ENCODE peak calls at places on chromosomes 3 and 15, in ten cellular contexts. One of them, this sample, is unnamed.

GRCh38 chr3:138451595-138452162 is 17.3 kb downstream of the ESYT3 start:
- DNase-seq in hypothalamus: no peak
- DNase-seq in MCF 10A: no peak
- DNase-seq in RPMI7951: no peak
- DNase-seq in IMR-90: no peak
- DNase-seq in activated naive CD4-positive, alpha-beta T cell treated with anti-CD3 and anti-CD28 coated beads, Interleukin-2, amount 10 ng/mL, durations not matched to agents 7 days and 5 days: no peak
- DNase-seq in kidney: no peak
- DNase-seq in AG04450: no peak
- DNase-seq in activated CD4-positive, alpha-beta T cell treated with anti-CD3 and anti-CD28 coated beads for 1 hour: no peak
- DNase-seq in activated gamma-delta T cell treated with anti-CD3 and anti-CD28 coated beads, Interleukin-2, amount 50 U/mL, for 16 hours: no peak
- DNase-seq in this sample: peak

GRCh38 chr3:72413228-72413627 is 435.0 kb downstream of the SHQ1 start:
- DNase-seq in RPMI7951: peak
- DNase-seq in IMR-90: peak
- DNase-seq in activated gamma-delta T cell treated with anti-CD3 and anti-CD28 coated beads, Interleukin-2, amount 50 U/mL, for 16 hours: no peak
- DNase-seq in MCF 10A: no peak
- DNase-seq in activated CD4-positive, alpha-beta T cell treated with anti-CD3 and anti-CD28 coated beads for 1 hour: no peak
- DNase-seq in activated naive CD4-positive, alpha-beta T cell treated with anti-CD3 and anti-CD28 coated beads, Interleukin-2, amount 10 ng/mL, durations not matched to agents 7 days and 5 days: no peak
- DNase-seq in kidney: no peak
- DNase-seq in AG04450: no peak
- DNase-seq in hypothalamus: no peak
- DNase-seq in this sample: no peak

GRCh38 chr3:39978293-39978692 is 168.9 kb downstream of the MYRIP start:
- DNase-seq in IMR-90: no peak
- DNase-seq in activated naive CD4-positive, alpha-beta T cell treated with anti-CD3 and anti-CD28 coated beads, Interleukin-2, amount 10 ng/mL, durations not matched to agents 7 days and 5 days: no peak
- DNase-seq in kidney: no peak
- DNase-seq in AG04450: no peak
- DNase-seq in RPMI7951: no peak
- DNase-seq in activated gamma-delta T cell treated with anti-CD3 and anti-CD28 coated beads, Interleukin-2, amount 50 U/mL, for 16 hours: no peak
- DNase-seq in hypothalamus: no peak
- DNase-seq in activated CD4-positive, alpha-beta T cell treated with anti-CD3 and anti-CD28 coated beads for 1 hour: no peak
- DNase-seq in MCF 10A: no peak
- DNase-seq in this sample: no peak

GRCh38 chr15:55823191-55823670 is 80.3 kb upstream of the PRTG start:
- DNase-seq in MCF 10A: peak
- DNase-seq in AG04450: peak
- DNase-seq in hypothalamus: no peak
- DNase-seq in activated naive CD4-positive, alpha-beta T cell treated with anti-CD3 and anti-CD28 coated beads, Interleukin-2, amount 10 ng/mL, durations not matched to agents 7 days and 5 days: no peak
- DNase-seq in kidney: no peak
- DNase-seq in RPMI7951: peak
- DNase-seq in activated gamma-delta T cell treated with anti-CD3 and anti-CD28 coated beads, Interleukin-2, amount 50 U/mL, for 16 hours: no peak
- DNase-seq in IMR-90: peak
- DNase-seq in activated CD4-positive, alpha-beta T cell treated with anti-CD3 and anti-CD28 coated beads for 1 hour: no peak
- DNase-seq in this sample: no peak

GRCh38 chr3:63654246-63654645 is 1.8 kb downstream of the SNTN start:
- DNase-seq in activated gamma-delta T cell treated with anti-CD3 and anti-CD28 coated beads, Interleukin-2, amount 50 U/mL, for 16 hours: no peak
- DNase-seq in MCF 10A: no peak
- DNase-seq in hypothalamus: no peak
- DNase-seq in IMR-90: peak
- DNase-seq in AG04450: no peak
- DNase-seq in activated CD4-positive, alpha-beta T cell treated with anti-CD3 and anti-CD28 coated beads for 1 hour: no peak
- DNase-seq in kidney: no peak
- DNase-seq in RPMI7951: peak
- DNase-seq in activated naive CD4-positive, alpha-beta T cell treated with anti-CD3 and anti-CD28 coated beads, Interleukin-2, amount 10 ng/mL, durations not matched to agents 7 days and 5 days: no peak
- DNase-seq in this sample: no peak

GRCh38 chr15:58742022-58742421 is 7.5 kb downstream of the ADAM10 start:
- DNase-seq in activated gamma-delta T cell treated with anti-CD3 and anti-CD28 coated beads, Interleukin-2, amount 50 U/mL, for 16 hours: no peak
- DNase-seq in hypothalamus: no peak
- DNase-seq in activated CD4-positive, alpha-beta T cell treated with anti-CD3 and anti-CD28 coated beads for 1 hour: no peak
- DNase-seq in RPMI7951: no peak
- DNase-seq in AG04450: no peak
- DNase-seq in activated naive CD4-positive, alpha-beta T cell treated with anti-CD3 and anti-CD28 coated beads, Interleukin-2, amount 10 ng/mL, durations not matched to agents 7 days and 5 days: no peak
- DNase-seq in kidney: no peak
- DNase-seq in MCF 10A: no peak
- DNase-seq in IMR-90: peak
- DNase-seq in this sample: no peak

GRCh38 chr3:50333744-50334328 is 5.8 kb upstream of the TUSC2 start:
- DNase-seq in RPMI7951: peak
- DNase-seq in activated gamma-delta T cell treated with anti-CD3 and anti-CD28 coated beads, Interleukin-2, amount 50 U/mL, for 16 hours: no peak
- DNase-seq in MCF 10A: no peak
- DNase-seq in hypothalamus: no peak
- DNase-seq in kidney: no peak
- DNase-seq in activated naive CD4-positive, alpha-beta T cell treated with anti-CD3 and anti-CD28 coated beads, Interleukin-2, amount 10 ng/mL, durations not matched to agents 7 days and 5 days: no peak
- DNase-seq in activated CD4-positive, alpha-beta T cell treated with anti-CD3 and anti-CD28 coated beads for 1 hour: no peak
- DNase-seq in AG04450: no peak
- DNase-seq in IMR-90: peak
- DNase-seq in this sample: no peak

GRCh38 chr3:15099364-15100098 is 583 bp upstream of the RBSN start:
- DNase-seq in RPMI7951: peak
- DNase-seq in IMR-90: no peak
- DNase-seq in activated naive CD4-positive, alpha-beta T cell treated with anti-CD3 and anti-CD28 coated beads, Interleukin-2, amount 10 ng/mL, durations not matched to agents 7 days and 5 days: peak
- DNase-seq in activated gamma-delta T cell treated with anti-CD3 and anti-CD28 coated beads, Interleukin-2, amount 50 U/mL, for 16 hours: no peak
- DNase-seq in hypothalamus: no peak
- DNase-seq in MCF 10A: no peak
- DNase-seq in activated CD4-positive, alpha-beta T cell treated with anti-CD3 and anti-CD28 coated beads for 1 hour: no peak
- DNase-seq in AG04450: no peak
- DNase-seq in kidney: no peak
- DNase-seq in this sample: no peak

GRCh38 chr15:77425104-77425503 is 4.4 kb downstream of the HMG20A start:
- DNase-seq in MCF 10A: no peak
- DNase-seq in hypothalamus: no peak
- DNase-seq in RPMI7951: no peak
- DNase-seq in activated naive CD4-positive, alpha-beta T cell treated with anti-CD3 and anti-CD28 coated beads, Interleukin-2, amount 10 ng/mL, durations not matched to agents 7 days and 5 days: no peak
- DNase-seq in activated CD4-positive, alpha-beta T cell treated with anti-CD3 and anti-CD28 coated beads for 1 hour: no peak
- DNase-seq in kidney: no peak
- DNase-seq in activated gamma-delta T cell treated with anti-CD3 and anti-CD28 coated beads, Interleukin-2, amount 50 U/mL, for 16 hours: no peak
- DNase-seq in IMR-90: no peak
- DNase-seq in AG04450: no peak
- DNase-seq in this sample: no peak

GRCh38 chr15:40245666-40246065 is 6.8 kb downstream of the PAK6 start:
- DNase-seq in RPMI7951: no peak
- DNase-seq in IMR-90: no peak
- DNase-seq in activated naive CD4-positive, alpha-beta T cell treated with anti-CD3 and anti-CD28 coated beads, Interleukin-2, amount 10 ng/mL, durations not matched to agents 7 days and 5 days: peak
- DNase-seq in hypothalamus: no peak
- DNase-seq in kidney: no peak
- DNase-seq in AG04450: no peak
- DNase-seq in activated CD4-positive, alpha-beta T cell treated with anti-CD3 and anti-CD28 coated beads for 1 hour: no peak
- DNase-seq in activated gamma-delta T cell treated with anti-CD3 and anti-CD28 coated beads, Interleukin-2, amount 50 U/mL, for 16 hours: no peak
- DNase-seq in MCF 10A: no peak
- DNase-seq in this sample: no peak

GRCh38 chr3:50161320-50161719 is 6.2 kb downstream of the SEMA3F start:
- DNase-seq in MCF 10A: peak
- DNase-seq in activated gamma-delta T cell treated with anti-CD3 and anti-CD28 coated beads, Interleukin-2, amount 50 U/mL, for 16 hours: no peak
- DNase-seq in activated naive CD4-positive, alpha-beta T cell treated with anti-CD3 and anti-CD28 coated beads, Interleukin-2, amount 10 ng/mL, durations not matched to agents 7 days and 5 days: no peak
- DNase-seq in RPMI7951: no peak
- DNase-seq in IMR-90: no peak
- DNase-seq in AG04450: no peak
- DNase-seq in kidney: no peak
- DNase-seq in hypothalamus: no peak
- DNase-seq in activated CD4-positive, alpha-beta T cell treated with anti-CD3 and anti-CD28 coated beads for 1 hour: no peak
- DNase-seq in this sample: peak

GRCh38 chr15:74240002-74240568 is 4.0 kb downstream of the CCDC33 start:
- DNase-seq in activated gamma-delta T cell treated with anti-CD3 and anti-CD28 coated beads, Interleukin-2, amount 50 U/mL, for 16 hours: no peak
- DNase-seq in RPMI7951: peak
- DNase-seq in kidney: peak
- DNase-seq in IMR-90: peak
- DNase-seq in AG04450: no peak
- DNase-seq in activated CD4-positive, alpha-beta T cell treated with anti-CD3 and anti-CD28 coated beads for 1 hour: no peak
- DNase-seq in activated naive CD4-positive, alpha-beta T cell treated with anti-CD3 and anti-CD28 coated beads, Interleukin-2, amount 10 ng/mL, durations not matched to agents 7 days and 5 days: no peak
- DNase-seq in hypothalamus: peak
- DNase-seq in MCF 10A: peak
- DNase-seq in this sample: no peak

GRCh38 chr15:67761343-67761742 is 64.0 kb upstream of the SKOR1 start:
- DNase-seq in AG04450: no peak
- DNase-seq in MCF 10A: no peak
- DNase-seq in activated CD4-positive, alpha-beta T cell treated with anti-CD3 and anti-CD28 coated beads for 1 hour: no peak
- DNase-seq in RPMI7951: no peak
- DNase-seq in kidney: no peak
- DNase-seq in hypothalamus: no peak
- DNase-seq in activated gamma-delta T cell treated with anti-CD3 and anti-CD28 coated beads, Interleukin-2, amount 50 U/mL, for 16 hours: no peak
- DNase-seq in IMR-90: no peak
- DNase-seq in activated naive CD4-positive, alpha-beta T cell treated with anti-CD3 and anti-CD28 coated beads, Interleukin-2, amount 10 ng/mL, durations not matched to agents 7 days and 5 days: no peak
- DNase-seq in this sample: no peak

GRCh38 chr3:161137260-161137659 is 32.1 kb upstream of the B3GALNT1 start:
- DNase-seq in hypothalamus: no peak
- DNase-seq in RPMI7951: no peak
- DNase-seq in IMR-90: no peak
- DNase-seq in activated gamma-delta T cell treated with anti-CD3 and anti-CD28 coated beads, Interleukin-2, amount 50 U/mL, for 16 hours: no peak
- DNase-seq in kidney: no peak
- DNase-seq in activated naive CD4-positive, alpha-beta T cell treated with anti-CD3 and anti-CD28 coated beads, Interleukin-2, amount 10 ng/mL, durations not matched to agents 7 days and 5 days: no peak
- DNase-seq in activated CD4-positive, alpha-beta T cell treated with anti-CD3 and anti-CD28 coated beads for 1 hour: no peak
- DNase-seq in AG04450: no peak
- DNase-seq in MCF 10A: no peak
- DNase-seq in this sample: no peak

GRCh38 chr3:78130741-78131290 is 1090.9 kb downstream of the ROBO2 start:
- DNase-seq in kidney: no peak
- DNase-seq in AG04450: no peak
- DNase-seq in MCF 10A: no peak
- DNase-seq in IMR-90: no peak
- DNase-seq in activated naive CD4-positive, alpha-beta T cell treated with anti-CD3 and anti-CD28 coated beads, Interleukin-2, amount 10 ng/mL, durations not matched to agents 7 days and 5 days: no peak
- DNase-seq in activated gamma-delta T cell treated with anti-CD3 and anti-CD28 coated beads, Interleukin-2, amount 50 U/mL, for 16 hours: no peak
- DNase-seq in hypothalamus: no peak
- DNase-seq in RPMI7951: no peak
- DNase-seq in activated CD4-positive, alpha-beta T cell treated with anti-CD3 and anti-CD28 coated beads for 1 hour: no peak
- DNase-seq in this sample: no peak

GRCh38 chr15:78950906-78951840 is 6.3 kb upstream of the CTSH start:
- DNase-seq in hypothalamus: no peak
- DNase-seq in MCF 10A: no peak
- DNase-seq in kidney: no peak
- DNase-seq in activated naive CD4-positive, alpha-beta T cell treated with anti-CD3 and anti-CD28 coated beads, Interleukin-2, amount 10 ng/mL, durations not matched to agents 7 days and 5 days: no peak
- DNase-seq in IMR-90: peak
- DNase-seq in activated gamma-delta T cell treated with anti-CD3 and anti-CD28 coated beads, Interleukin-2, amount 50 U/mL, for 16 hours: no peak
- DNase-seq in AG04450: peak
- DNase-seq in RPMI7951: peak
- DNase-seq in activated CD4-positive, alpha-beta T cell treated with anti-CD3 and anti-CD28 coated beads for 1 hour: no peak
- DNase-seq in this sample: no peak

GRCh38 chr3:10290476-10291138 is 2.1 kb downstream of the GHRL start:
- DNase-seq in activated gamma-delta T cell treated with anti-CD3 and anti-CD28 coated beads, Interleukin-2, amount 50 U/mL, for 16 hours: no peak
- DNase-seq in hypothalamus: no peak
- DNase-seq in kidney: no peak
- DNase-seq in IMR-90: no peak
- DNase-seq in RPMI7951: no peak
- DNase-seq in AG04450: no peak
- DNase-seq in activated CD4-positive, alpha-beta T cell treated with anti-CD3 and anti-CD28 coated beads for 1 hour: no peak
- DNase-seq in activated naive CD4-positive, alpha-beta T cell treated with anti-CD3 and anti-CD28 coated beads, Interleukin-2, amount 10 ng/mL, durations not matched to agents 7 days and 5 days: peak
- DNase-seq in MCF 10A: no peak
- DNase-seq in this sample: no peak

GRCh38 chr3:130950124-130950523 is 56.2 kb downstream of the ATP2C1 start:
- DNase-seq in hypothalamus: no peak
- DNase-seq in activated naive CD4-positive, alpha-beta T cell treated with anti-CD3 and anti-CD28 coated beads, Interleukin-2, amount 10 ng/mL, durations not matched to agents 7 days and 5 days: no peak
- DNase-seq in RPMI7951: no peak
- DNase-seq in IMR-90: no peak
- DNase-seq in activated gamma-delta T cell treated with anti-CD3 and anti-CD28 coated beads, Interleukin-2, amount 50 U/mL, for 16 hours: no peak
- DNase-seq in AG04450: no peak
- DNase-seq in MCF 10A: no peak
- DNase-seq in kidney: no peak
- DNase-seq in activated CD4-positive, alpha-beta T cell treated with anti-CD3 and anti-CD28 coated beads for 1 hour: no peak
- DNase-seq in this sample: no peak

GRCh38 chr3:193782280-193782654 is 189.3 kb downstream of the OPA1 start:
- DNase-seq in IMR-90: no peak
- DNase-seq in activated naive CD4-positive, alpha-beta T cell treated with anti-CD3 and anti-CD28 coated beads, Interleukin-2, amount 10 ng/mL, durations not matched to agents 7 days and 5 days: no peak
- DNase-seq in MCF 10A: peak
- DNase-seq in AG04450: no peak
- DNase-seq in RPMI7951: peak
- DNase-seq in kidney: no peak
- DNase-seq in hypothalamus: no peak
- DNase-seq in activated CD4-positive, alpha-beta T cell treated with anti-CD3 and anti-CD28 coated beads for 1 hour: no peak
- DNase-seq in activated gamma-delta T cell treated with anti-CD3 and anti-CD28 coated beads, Interleukin-2, amount 50 U/mL, for 16 hours: no peak
- DNase-seq in this sample: no peak

GRCh38 chr3:13353936-13354542 is 66.1 kb downstream of the NUP210 start:
- DNase-seq in hypothalamus: no peak
- DNase-seq in RPMI7951: peak
- DNase-seq in MCF 10A: peak
- DNase-seq in AG04450: no peak
- DNase-seq in activated gamma-delta T cell treated with anti-CD3 and anti-CD28 coated beads, Interleukin-2, amount 50 U/mL, for 16 hours: no peak
- DNase-seq in activated CD4-positive, alpha-beta T cell treated with anti-CD3 and anti-CD28 coated beads for 1 hour: no peak
- DNase-seq in kidney: no peak
- DNase-seq in activated naive CD4-positive, alpha-beta T cell treated with anti-CD3 and anti-CD28 coated beads, Interleukin-2, amount 10 ng/mL, durations not matched to agents 7 days and 5 days: no peak
- DNase-seq in IMR-90: peak
- DNase-seq in this sample: no peak

GRCh38 chr3:18234717-18235335 is 190.3 kb downstream of the SATB1 start:
- DNase-seq in AG04450: no peak
- DNase-seq in IMR-90: no peak
- DNase-seq in RPMI7951: peak
- DNase-seq in activated naive CD4-positive, alpha-beta T cell treated with anti-CD3 and anti-CD28 coated beads, Interleukin-2, amount 10 ng/mL, durations not matched to agents 7 days and 5 days: no peak
- DNase-seq in hypothalamus: no peak
- DNase-seq in kidney: no peak
- DNase-seq in MCF 10A: no peak
- DNase-seq in activated gamma-delta T cell treated with anti-CD3 and anti-CD28 coated beads, Interleukin-2, amount 50 U/mL, for 16 hours: no peak
- DNase-seq in activated CD4-positive, alpha-beta T cell treated with anti-CD3 and anti-CD28 coated beads for 1 hour: no peak
- DNase-seq in this sample: no peak

GRCh38 chr3:41574900-41575299 is 375.6 kb downstream of the CTNNB1 start:
- DNase-seq in RPMI7951: no peak
- DNase-seq in IMR-90: no peak
- DNase-seq in MCF 10A: no peak
- DNase-seq in hypothalamus: no peak
- DNase-seq in activated gamma-delta T cell treated with anti-CD3 and anti-CD28 coated beads, Interleukin-2, amount 50 U/mL, for 16 hours: no peak
- DNase-seq in AG04450: no peak
- DNase-seq in activated CD4-positive, alpha-beta T cell treated with anti-CD3 and anti-CD28 coated beads for 1 hour: no peak
- DNase-seq in activated naive CD4-positive, alpha-beta T cell treated with anti-CD3 and anti-CD28 coated beads, Interleukin-2, amount 10 ng/mL, durations not matched to agents 7 days and 5 days: no peak
- DNase-seq in kidney: no peak
- DNase-seq in this sample: no peak

GRCh38 chr3:52021869-52022268 is 26.2 kb upstream of the RPL29 start:
- DNase-seq in kidney: no peak
- DNase-seq in RPMI7951: peak
- DNase-seq in activated naive CD4-positive, alpha-beta T cell treated with anti-CD3 and anti-CD28 coated beads, Interleukin-2, amount 10 ng/mL, durations not matched to agents 7 days and 5 days: no peak
- DNase-seq in MCF 10A: no peak
- DNase-seq in activated gamma-delta T cell treated with anti-CD3 and anti-CD28 coated beads, Interleukin-2, amount 50 U/mL, for 16 hours: no peak
- DNase-seq in AG04450: no peak
- DNase-seq in IMR-90: no peak
- DNase-seq in activated CD4-positive, alpha-beta T cell treated with anti-CD3 and anti-CD28 coated beads for 1 hour: no peak
- DNase-seq in hypothalamus: no peak
- DNase-seq in this sample: no peak

GRCh38 chr3:149375164-149375823 is 2.2 kb downstream of the TM4SF1 start:
- DNase-seq in activated gamma-delta T cell treated with anti-CD3 and anti-CD28 coated beads, Interleukin-2, amount 50 U/mL, for 16 hours: no peak
- DNase-seq in RPMI7951: no peak
- DNase-seq in MCF 10A: no peak
- DNase-seq in kidney: no peak
- DNase-seq in hypothalamus: no peak
- DNase-seq in activated naive CD4-positive, alpha-beta T cell treated with anti-CD3 and anti-CD28 coated beads, Interleukin-2, amount 10 ng/mL, durations not matched to agents 7 days and 5 days: no peak
- DNase-seq in activated CD4-positive, alpha-beta T cell treated with anti-CD3 and anti-CD28 coated beads for 1 hour: no peak
- DNase-seq in IMR-90: peak
- DNase-seq in AG04450: no peak
- DNase-seq in this sample: no peak

GRCh38 chr3:107994181-107994580 is 96.7 kb downstream of the CD47 start:
- DNase-seq in AG04450: no peak
- DNase-seq in activated CD4-positive, alpha-beta T cell treated with anti-CD3 and anti-CD28 coated beads for 1 hour: no peak
- DNase-seq in hypothalamus: no peak
- DNase-seq in IMR-90: no peak
- DNase-seq in activated naive CD4-positive, alpha-beta T cell treated with anti-CD3 and anti-CD28 coated beads, Interleukin-2, amount 10 ng/mL, durations not matched to agents 7 days and 5 days: no peak
- DNase-seq in kidney: no peak
- DNase-seq in RPMI7951: no peak
- DNase-seq in MCF 10A: no peak
- DNase-seq in activated gamma-delta T cell treated with anti-CD3 and anti-CD28 coated beads, Interleukin-2, amount 50 U/mL, for 16 hours: no peak
- DNase-seq in this sample: no peak

GRCh38 chr3:159844383-159844730 is 144.3 kb upstream of the IL12A start:
- DNase-seq in IMR-90: peak
- DNase-seq in AG04450: no peak
- DNase-seq in activated gamma-delta T cell treated with anti-CD3 and anti-CD28 coated beads, Interleukin-2, amount 50 U/mL, for 16 hours: no peak
- DNase-seq in activated CD4-positive, alpha-beta T cell treated with anti-CD3 and anti-CD28 coated beads for 1 hour: no peak
- DNase-seq in kidney: no peak
- DNase-seq in MCF 10A: no peak
- DNase-seq in hypothalamus: no peak
- DNase-seq in activated naive CD4-positive, alpha-beta T cell treated with anti-CD3 and anti-CD28 coated beads, Interleukin-2, amount 10 ng/mL, durations not matched to agents 7 days and 5 days: no peak
- DNase-seq in RPMI7951: peak
- DNase-seq in this sample: no peak

GRCh38 chr3:50170689-50171088 is 15.6 kb downstream of the SEMA3F start:
- DNase-seq in activated gamma-delta T cell treated with anti-CD3 and anti-CD28 coated beads, Interleukin-2, amount 50 U/mL, for 16 hours: no peak
- DNase-seq in MCF 10A: no peak
- DNase-seq in kidney: peak
- DNase-seq in hypothalamus: no peak
- DNase-seq in activated CD4-positive, alpha-beta T cell treated with anti-CD3 and anti-CD28 coated beads for 1 hour: no peak
- DNase-seq in IMR-90: peak
- DNase-seq in activated naive CD4-positive, alpha-beta T cell treated with anti-CD3 and anti-CD28 coated beads, Interleukin-2, amount 10 ng/mL, durations not matched to agents 7 days and 5 days: no peak
- DNase-seq in AG04450: peak
- DNase-seq in RPMI7951: peak
- DNase-seq in this sample: no peak

GRCh38 chr15:77895742-77896141 is 181.8 kb downstream of the TBC1D2B start:
- DNase-seq in IMR-90: no peak
- DNase-seq in activated CD4-positive, alpha-beta T cell treated with anti-CD3 and anti-CD28 coated beads for 1 hour: no peak
- DNase-seq in hypothalamus: no peak
- DNase-seq in activated naive CD4-positive, alpha-beta T cell treated with anti-CD3 and anti-CD28 coated beads, Interleukin-2, amount 10 ng/mL, durations not matched to agents 7 days and 5 days: no peak
- DNase-seq in AG04450: no peak
- DNase-seq in activated gamma-delta T cell treated with anti-CD3 and anti-CD28 coated beads, Interleukin-2, amount 50 U/mL, for 16 hours: no peak
- DNase-seq in MCF 10A: no peak
- DNase-seq in kidney: peak
- DNase-seq in RPMI7951: no peak
- DNase-seq in this sample: no peak